ENCODE peak calls at places on chromosomes 2 and 18, in nine cellular contexts. W, M, T, N, V, O, B, J and Q are unnamed samples.

GRCh38 chr2:207692206-207693065 is 19.0 kb upstream of the CCNYL1 start:
- DNase-seq in N (peak), B (peak), T (peak), M (peak), O (no peak), W (peak), J (no peak), V (peak), Q (peak)

GRCh38 chr18:35478520-35479435 is 19.0 kb downstream of the INO80C start:
- DNase-seq in V (peak), M (no peak), O (peak), T (no peak), W (peak), N (peak), J (no peak), B (peak), Q (no peak)

GRCh38 chr2:99201959-99202678 is 21.1 kb downstream of the MRPL30 start:
- DNase-seq in J (no peak), V (no peak), O (no peak), M (no peak), W (no peak), T (peak), B (no peak), N (no peak), Q (no peak)

GRCh38 chr18:12309683-12310198 is 1.7 kb downstream of the TUBB6 start:
- DNase-seq in J (no peak), V (no peak), O (no peak), M (no peak), N (no peak), T (no peak), B (no peak), W (no peak), Q (no peak)

GRCh38 chr2:149200109-149200520 is 130.3 kb upstream of the LYPD6 start:
- DNase-seq in V (no peak), N (no peak), O (no peak), J (no peak), W (no peak), B (no peak), T (no peak), M (no peak), Q (peak)

GRCh38 chr2:207256476-207257207 is 90.9 kb upstream of the KLF7 start:
- DNase-seq in O (no peak), N (no peak), J (no peak), T (no peak), V (no peak), M (peak), B (no peak), W (no peak), Q (no peak)

GRCh38 chr18:10682368-10682714 is 156.5 kb downstream of the NAPG start:
- DNase-seq in T (peak), M (no peak), J (no peak), N (no peak), O (no peak), V (peak), B (no peak), W (peak), Q (no peak)

GRCh38 chr2:55620123-55620779 is 2.8 kb upstream of the PPP4R3B start:
- DNase-seq in W (peak), M (peak), T (peak), N (no peak), O (no peak), B (peak), J (no peak), V (peak), Q (peak)

GRCh38 chr2:41902892-41903291 is 144.9 kb upstream of the PKDCC start:
- DNase-seq in V (no peak), T (no peak), B (no peak), O (no peak), W (no peak), J (no peak), M (no peak), N (no peak), Q (no peak)

GRCh38 chr2:207746131-207746530 is 23.6 kb downstream of the FZD5 start:
- DNase-seq in O (peak), M (peak), J (no peak), T (peak), V (peak), W (peak), B (peak), N (peak), Q (peak)

GRCh38 chr18:48794251-48794970 is 156.4 kb downstream of the SMAD7 start:
- DNase-seq in W (no peak), T (no peak), B (no peak), V (no peak), M (peak), O (no peak), N (no peak), J (no peak), Q (no peak)

GRCh38 chr2:200338692-200339091 is 32.2 kb downstream of the SPATS2L start:
- DNase-seq in V (no peak), O (no peak), M (no peak), J (no peak), W (no peak), B (peak), N (no peak), T (no peak), Q (no peak)

GRCh38 chr2:209331291-209331844 is 92.5 kb upstream of the MAP2 start:
- DNase-seq in W (peak), V (no peak), B (peak), N (peak), M (peak), J (no peak), T (peak), O (peak), Q (no peak)

GRCh38 chr2:189350515-189351209 is 90.6 kb upstream of the WDR75 start:
- DNase-seq in J (no peak), V (no peak), O (no peak), N (no peak), T (no peak), M (no peak), B (no peak), W (no peak), Q (no peak)

GRCh38 chr2:109662889-109663288 is 48.7 kb downstream of the SOWAHC start:
- DNase-seq in O (no peak), J (no peak), M (no peak), N (peak), B (peak), T (no peak), V (no peak), W (no peak), Q (no peak)

GRCh38 chr18:41938445-41938844 is 16.6 kb upstream of the PIK3C3 start:
- DNase-seq in O (no peak), V (no peak), T (peak), J (no peak), N (no peak), M (no peak), W (peak), B (no peak), Q (no peak)

GRCh38 chr2:159148891-159149290 is 137.6 kb downstream of the WDSUB1 start:
- DNase-seq in M (no peak), W (no peak), J (no peak), N (no peak), T (no peak), O (no peak), B (no peak), V (no peak), Q (no peak)

GRCh38 chr2:120863661-120864320 is 128.1 kb downstream of the GLI2 start:
- DNase-seq in O (no peak), B (no peak), M (no peak), J (no peak), T (no peak), W (peak), V (peak), N (peak), Q (no peak)

GRCh38 chr18:34971313-34971712 is 69.9 kb upstream of the MAPRE2 start:
- DNase-seq in N (no peak), J (no peak), O (no peak), T (no peak), V (no peak), W (peak), B (no peak), M (no peak), Q (no peak)

GRCh38 chr2:98085649-98086048 is 1.3 kb upstream of the VWA3B start:
- DNase-seq in M (no peak), N (no peak), J (no peak), T (no peak), O (no peak), V (no peak), B (no peak), W (peak), Q (no peak)

GRCh38 chr2:239601880-239602279 is 201.1 kb upstream of the HDAC4 start:
- DNase-seq in V (no peak), O (no peak), N (no peak), B (no peak), T (no peak), M (no peak), W (no peak), J (no peak), Q (no peak)

GRCh38 chr2:12201369-12201768 is 454.9 kb downstream of the LPIN1 start:
- DNase-seq in O (no peak), T (no peak), N (no peak), J (no peak), M (no peak), W (no peak), B (no peak), V (no peak), Q (peak)

GRCh38 chr2:44104855-44105271 is 63.8 kb upstream of the PPM1B start:
- DNase-seq in N (no peak), J (no peak), O (no peak), B (no peak), V (no peak), M (no peak), W (no peak), T (no peak), Q (no peak)

GRCh38 chr2:15159751-15160177 is 401.4 kb downstream of the NBAS start:
- DNase-seq in N (peak), B (peak), W (peak), M (peak), T (peak), O (peak), J (no peak), V (no peak), Q (peak)

GRCh38 chr2:40043191-40043590 is 264.1 kb upstream of the THUMPD2 start:
- DNase-seq in J (no peak), O (no peak), B (no peak), W (no peak), V (no peak), T (no peak), M (no peak), N (no peak), Q (no peak)

GRCh38 chr18:26703170-26703933 is 155.0 kb upstream of the KCTD1 start:
- DNase-seq in O (no peak), T (peak), V (no peak), W (peak), B (no peak), J (no peak), M (no peak), N (no peak), Q (no peak)

GRCh38 chr2:63631501-63631900 is 42.7 kb downstream of the MDH1 start:
- DNase-seq in J (no peak), M (peak), O (no peak), W (no peak), N (no peak), B (no peak), V (no peak), T (no peak), Q (no peak)

GRCh38 chr2:19538411-19538963 is 180.1 kb upstream of the OSR1 start:
- DNase-seq in T (no peak), O (peak), N (peak), M (no peak), W (peak), B (peak), J (no peak), V (no peak), Q (no peak)
- TF ChIP-seq REST in T (no peak), O (no peak), N (no peak), M (no peak), W (no peak), B (no peak), J (no peak), V (no peak), Q (no peak)

DNA sequence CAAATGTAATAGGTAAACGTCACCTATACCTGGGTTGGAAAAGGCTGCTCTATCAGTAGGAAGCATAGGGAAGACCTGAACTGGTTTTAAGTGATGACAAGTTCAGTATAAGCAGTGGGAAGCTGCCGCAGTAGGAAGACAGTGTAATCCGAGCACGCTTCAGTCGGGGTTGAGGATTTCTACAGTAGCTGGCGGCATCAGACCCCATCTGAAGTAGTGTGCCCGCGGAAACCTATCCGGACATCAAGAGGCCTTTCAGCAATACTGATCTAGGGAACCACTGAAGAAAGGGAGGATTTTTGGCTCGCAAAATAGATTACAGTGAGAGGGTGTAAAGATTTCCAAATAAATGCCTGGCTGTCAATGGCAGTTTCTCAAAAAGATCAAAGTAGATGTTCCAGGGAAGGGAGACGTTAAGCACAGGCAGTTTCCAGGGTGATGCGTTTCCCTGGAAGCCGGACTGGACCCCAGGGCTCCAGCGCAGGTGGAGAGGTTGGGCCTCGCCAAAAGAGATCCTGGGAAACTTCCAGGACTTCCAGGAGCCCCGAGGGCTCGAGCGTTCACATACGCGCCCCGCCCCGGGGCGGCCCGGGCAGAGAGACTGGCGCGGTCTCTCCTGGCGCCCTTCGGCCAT is 5.3 kb downstream of the LOXL3 start:
- DNase-seq in W (no peak), M (peak), T (peak), O (no peak), B (no peak), N (no peak), V (peak), J (no peak), Q (no peak)
- TF ChIP-seq REST in W (no peak), M (no peak), T (no peak), O (no peak), B (no peak), N (no peak), V (no peak), J (no peak), Q (no peak)

GRCh38 chr2:155733091-155733870 is 599.2 kb downstream of the NR4A2 start:
- DNase-seq in O (no peak), M (no peak), N (no peak), V (no peak), T (no peak), B (no peak), W (no peak), J (no peak), Q (no peak)
- TF ChIP-seq REST in O (no peak), M (no peak), N (no peak), V (no peak), T (no peak), B (no peak), W (no peak), J (no peak), Q (no peak)

DNA sequence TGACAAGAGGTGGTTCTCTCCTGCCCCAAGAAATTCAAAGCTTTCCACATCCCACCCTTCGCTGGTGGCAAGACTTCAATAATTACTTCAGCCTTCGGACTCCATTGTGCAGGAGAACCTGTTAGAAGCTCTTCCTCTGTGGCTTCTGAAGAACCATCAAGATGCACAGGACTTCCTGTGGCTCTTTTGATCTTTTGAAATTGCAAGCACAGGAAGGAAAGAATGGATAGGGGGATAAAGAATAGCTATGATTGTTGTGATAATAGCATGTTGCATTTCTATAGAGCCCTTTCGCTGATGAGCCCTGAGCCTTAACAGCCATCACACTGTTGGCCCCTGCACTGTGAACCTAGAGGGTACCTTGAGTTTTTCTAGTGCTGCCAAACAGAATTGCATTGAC is 7.4 kb downstream of the EPAS1 start:
- DNase-seq in V (no peak), J (no peak), M (no peak), O (no peak), B (no peak), T (no peak), N (no peak), W (no peak), Q (no peak)
- TF ChIP-seq REST in V (no peak), J (no peak), M (no peak), O (no peak), B (no peak), T (no peak), N (no peak), W (no peak), Q (no peak)

GRCh38 chr2:16626497-16626896 is 39.1 kb downstream of the CYRIA start:
- DNase-seq in N (no peak), O (no peak), V (no peak), W (no peak), J (no peak), B (no peak), M (no peak), T (no peak), Q (no peak)

GRCh38 chr2:16625201-16625729 is 40.4 kb downstream of the CYRIA start:
- DNase-seq in N (no peak), M (no peak), T (peak), W (no peak), V (peak), B (no peak), O (no peak), J (no peak), Q (peak)

GRCh38 chr2:16628316-16628715 is 37.3 kb downstream of the CYRIA start:
- DNase-seq in O (no peak), V (no peak), T (no peak), M (no peak), J (no peak), W (no peak), N (no peak), B (no peak), Q (no peak)

GRCh38 chr2:16625759-16626158 is 39.9 kb downstream of the CYRIA start:
- DNase-seq in J (peak), V (no peak), W (no peak), N (no peak), O (no peak), T (no peak), B (no peak), M (no peak), Q (no peak)

DNA sequence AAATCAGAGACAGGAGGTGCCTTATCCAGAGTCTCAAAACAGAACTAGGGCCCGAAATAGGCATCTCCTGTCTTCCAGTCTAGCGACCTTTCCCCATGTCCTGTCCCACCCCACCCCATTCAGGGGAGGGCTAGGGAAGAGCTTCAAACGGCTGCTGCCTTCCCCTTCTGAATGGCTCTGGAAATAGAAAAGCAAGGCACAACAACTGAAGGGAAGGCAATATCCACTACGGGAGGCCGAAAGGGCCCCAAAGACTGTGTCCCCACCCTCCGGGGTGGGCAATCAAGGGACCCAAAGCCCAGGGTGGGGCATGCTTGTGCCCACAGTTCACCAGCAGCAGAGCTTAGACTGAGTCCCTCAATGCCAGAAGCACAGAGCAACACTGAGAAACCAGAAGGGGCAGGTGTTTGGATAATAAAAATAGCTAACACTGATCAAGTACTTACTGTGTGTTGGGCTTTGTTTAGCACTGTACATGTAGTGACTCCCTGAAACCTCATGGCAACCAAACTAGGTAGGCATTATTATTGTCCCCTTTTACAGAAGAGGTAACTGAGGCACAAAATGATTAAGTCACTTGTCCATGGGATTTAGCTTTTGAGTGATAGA is 38.5 kb downstream of the CYRIA start:
- DNase-seq in N (no peak), W (no peak), O (no peak), T (no peak), V (no peak), M (no peak), B (no peak), J (no peak), Q (no peak)
- TF ChIP-seq REST in N (no peak), W (no peak), O (no peak), T (no peak), V (no peak), M (no peak), B (no peak), J (no peak), Q (no peak)

GRCh38 chr2:101899871-101900270 is 91.9 kb upstream of the IL1R2 start:
- DNase-seq in O (no peak), N (no peak), J (no peak), V (no peak), W (no peak), M (no peak), B (no peak), T (no peak), Q (no peak)

GRCh38 chr2:101901241-101901640 is 90.5 kb upstream of the IL1R2 start:
- DNase-seq in M (no peak), O (no peak), W (no peak), N (no peak), B (no peak), T (no peak), V (no peak), J (no peak), Q (no peak)

GRCh38 chr2:101899257-101899656 is 92.5 kb upstream of the IL1R2 start:
- DNase-seq in N (no peak), J (no peak), T (no peak), O (no peak), W (no peak), B (no peak), M (no peak), V (no peak), Q (no peak)

GRCh38 chr2:101902169-101902568 is 89.6 kb upstream of the IL1R2 start:
- DNase-seq in M (no peak), O (no peak), J (no peak), N (no peak), T (no peak), W (no peak), V (no peak), B (no peak), Q (no peak)

DNA sequence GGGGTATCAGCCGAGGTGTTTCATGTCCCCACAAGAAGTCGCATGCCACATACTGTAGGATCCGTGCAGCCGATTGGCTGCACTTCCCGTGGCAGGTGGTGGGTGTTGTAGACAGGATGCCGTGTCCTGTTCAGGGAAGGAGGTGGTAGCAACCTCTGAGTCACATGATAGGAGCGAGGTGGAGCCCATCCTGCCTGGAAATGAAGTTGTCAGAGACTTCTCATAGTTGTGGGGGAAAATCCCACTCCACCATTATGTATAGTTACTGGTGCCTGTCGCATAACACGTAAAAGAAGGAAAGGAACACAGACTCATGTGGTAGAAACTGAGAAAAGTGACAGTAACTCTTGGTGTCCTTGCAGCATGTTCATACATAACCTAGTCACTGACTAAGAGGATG is 91.4 kb upstream of the IL1R2 start:
- DNase-seq in M (no peak), V (no peak), N (no peak), T (no peak), B (no peak), O (no peak), J (peak), W (no peak), Q (no peak)
- TF ChIP-seq REST in M (no peak), V (no peak), N (no peak), T (no peak), B (no peak), O (no peak), J (no peak), W (no peak), Q (no peak)

GRCh38 chr18:58806826-58807714 is 57.6 kb upstream of the ZNF532 start:
- DNase-seq in V (no peak), N (no peak), W (no peak), J (peak), T (no peak), B (no peak), M (no peak), O (no peak), Q (no peak)
- TF ChIP-seq REST in V (no peak), N (no peak), W (no peak), J (no peak), T (no peak), B (no peak), M (no peak), O (no peak), Q (no peak)